ENCODE peak calls at places on chromosomes 3 and 15, in six cellular contexts. One of them, this sample, is unnamed.

GRCh38 chr3:154122096-154122911 is 1.1 kb downstream of the ARHGEF26 start:
- DNase-seq in ascending aorta: no peak
- DNase-seq in GM06990: no peak
- DNase-seq in foreskin fibroblast: peak
- DNase-seq in colonic mucosa: no peak
- DNase-seq in tibial artery: peak
- DNase-seq in this sample: no peak

GRCh38 chr3:3906171-3906570 is 106.9 kb downstream of the LRRN1 start:
- DNase-seq in foreskin fibroblast: no peak
- DNase-seq in GM06990: no peak
- DNase-seq in ascending aorta: no peak
- DNase-seq in colonic mucosa: no peak
- DNase-seq in tibial artery: no peak
- DNase-seq in this sample: no peak

GRCh38 chr15:63382966-63383710 is 1.5 kb upstream of the CA12 start:
- DNase-seq in foreskin fibroblast: peak
- DNase-seq in tibial artery: no peak
- DNase-seq in GM06990: no peak
- DNase-seq in ascending aorta: no peak
- DNase-seq in colonic mucosa: no peak
- DNase-seq in this sample: no peak

GRCh38 chr15:66743703-66744536 is 41.9 kb downstream of the SMAD6 start:
- DNase-seq in GM06990: no peak
- DNase-seq in ascending aorta: no peak
- DNase-seq in foreskin fibroblast: peak
- DNase-seq in colonic mucosa: no peak
- DNase-seq in tibial artery: no peak
- DNase-seq in this sample: peak

GRCh38 chr3:48194446-48195071 is 6.3 kb upstream of the CDC25A start:
- DNase-seq in ascending aorta: no peak
- DNase-seq in tibial artery: no peak
- DNase-seq in GM06990: no peak
- DNase-seq in colonic mucosa: peak
- DNase-seq in foreskin fibroblast: peak
- DNase-seq in this sample: peak

GRCh38 chr3:157201648-157202278 is 41.8 kb upstream of the CCNL1 start:
- DNase-seq in foreskin fibroblast: peak
- DNase-seq in ascending aorta: no peak
- DNase-seq in tibial artery: no peak
- DNase-seq in GM06990: no peak
- DNase-seq in colonic mucosa: no peak
- DNase-seq in this sample: peak

GRCh38 chr3:3560566-3561336 is 238.5 kb upstream of the LRRN1 start:
- DNase-seq in tibial artery: no peak
- DNase-seq in foreskin fibroblast: no peak
- DNase-seq in ascending aorta: no peak
- DNase-seq in GM06990: no peak
- DNase-seq in colonic mucosa: no peak
- DNase-seq in this sample: peak

GRCh38 chr3:41933154-41933676 is 28.7 kb downstream of the ULK4 start:
- DNase-seq in colonic mucosa: no peak
- DNase-seq in ascending aorta: no peak
- DNase-seq in foreskin fibroblast: peak
- DNase-seq in tibial artery: no peak
- DNase-seq in GM06990: no peak
- DNase-seq in this sample: peak

GRCh38 chr15:35560258-35560657 is 14.3 kb upstream of the DPH6 start:
- DNase-seq in colonic mucosa: no peak
- DNase-seq in ascending aorta: no peak
- DNase-seq in foreskin fibroblast: no peak
- DNase-seq in GM06990: no peak
- DNase-seq in tibial artery: no peak
- DNase-seq in this sample: no peak

GRCh38 chr3:12785096-12785495 is 11.4 kb upstream of the CAND2 start:
- DNase-seq in foreskin fibroblast: no peak
- DNase-seq in tibial artery: no peak
- DNase-seq in ascending aorta: no peak
- DNase-seq in colonic mucosa: no peak
- DNase-seq in GM06990: no peak
- DNase-seq in this sample: no peak

GRCh38 chr3:57971975-57972374 is 36.2 kb upstream of the FLNB start:
- DNase-seq in colonic mucosa: peak
- DNase-seq in ascending aorta: no peak
- DNase-seq in foreskin fibroblast: no peak
- DNase-seq in tibial artery: no peak
- DNase-seq in GM06990: no peak
- DNase-seq in this sample: no peak

GRCh38 chr15:24880663-24881062 is 74.1 kb upstream of the SNRPN start:
- DNase-seq in foreskin fibroblast: no peak
- DNase-seq in colonic mucosa: no peak
- DNase-seq in ascending aorta: no peak
- DNase-seq in tibial artery: no peak
- DNase-seq in GM06990: no peak
- DNase-seq in this sample: no peak

GRCh38 chr15:24886538-24886937 is 68.2 kb upstream of the SNRPN start:
- DNase-seq in ascending aorta: no peak
- DNase-seq in foreskin fibroblast: no peak
- DNase-seq in tibial artery: no peak
- DNase-seq in GM06990: no peak
- DNase-seq in colonic mucosa: no peak
- DNase-seq in this sample: no peak
- TF ChIP-seq CTCF in ascending aorta: no peak
- TF ChIP-seq CTCF in foreskin fibroblast: no peak
- TF ChIP-seq CTCF in tibial artery: no peak
- TF ChIP-seq CTCF in GM06990: no peak
- TF ChIP-seq CTCF in colonic mucosa: no peak
- TF ChIP-seq CTCF in this sample: no peak

GRCh38 chr3:192862408-192863385 is 55.0 kb downstream of the MB21D2 start:
- DNase-seq in GM06990: no peak
- DNase-seq in foreskin fibroblast: no peak
- DNase-seq in ascending aorta: no peak
- DNase-seq in tibial artery: no peak
- DNase-seq in colonic mucosa: no peak
- DNase-seq in this sample: no peak

GRCh38 chr3:192866804-192867203 is 50.9 kb downstream of the MB21D2 start:
- DNase-seq in tibial artery: no peak
- DNase-seq in GM06990: no peak
- DNase-seq in ascending aorta: no peak
- DNase-seq in colonic mucosa: no peak
- DNase-seq in foreskin fibroblast: no peak
- DNase-seq in this sample: no peak

GRCh38 chr3:192861972-192862371 is 55.7 kb downstream of the MB21D2 start:
- DNase-seq in colonic mucosa: no peak
- DNase-seq in ascending aorta: no peak
- DNase-seq in foreskin fibroblast: no peak
- DNase-seq in GM06990: peak
- DNase-seq in tibial artery: no peak
- DNase-seq in this sample: no peak

GRCh38 chr3:192867645-192868044 is 50.0 kb downstream of the MB21D2 start:
- DNase-seq in colonic mucosa: no peak
- DNase-seq in foreskin fibroblast: no peak
- DNase-seq in tibial artery: no peak
- DNase-seq in GM06990: no peak
- DNase-seq in ascending aorta: no peak
- DNase-seq in this sample: no peak

DNA sequence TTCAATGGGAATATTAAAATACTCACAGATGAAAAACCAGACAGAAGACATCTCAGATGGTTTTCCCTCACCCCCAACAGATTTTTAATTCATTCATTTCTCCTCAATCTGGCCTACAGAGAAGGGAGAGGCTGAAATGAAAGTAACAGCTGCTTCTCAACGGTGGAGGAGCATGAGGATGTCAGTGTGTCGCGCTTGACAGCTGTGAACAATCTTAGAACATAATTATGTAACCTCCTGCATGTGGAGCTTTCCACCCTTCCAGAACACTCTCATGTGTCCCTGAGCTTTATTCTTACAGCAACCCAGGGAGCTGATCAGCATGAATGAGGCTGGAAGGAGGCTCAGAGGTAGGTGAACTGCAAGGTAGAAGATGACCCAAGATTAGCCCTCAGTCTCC is 52.7 kb downstream of the MB21D2 start:
- DNase-seq in foreskin fibroblast: peak
- DNase-seq in GM06990: peak
- DNase-seq in colonic mucosa: no peak
- DNase-seq in tibial artery: no peak
- DNase-seq in ascending aorta: no peak
- DNase-seq in this sample: peak
- H3K4me3 ChIP-seq in foreskin fibroblast: no peak
- H3K4me3 ChIP-seq in GM06990: peak
- H3K4me3 ChIP-seq in colonic mucosa: no peak
- H3K4me3 ChIP-seq in tibial artery: no peak
- H3K4me3 ChIP-seq in ascending aorta: no peak
- H3K4me3 ChIP-seq in this sample: no peak

GRCh38 chr3:109923431-109923830 is 586.1 kb upstream of the DPPA4 start:
- DNase-seq in ascending aorta: no peak
- DNase-seq in colonic mucosa: no peak
- DNase-seq in foreskin fibroblast: no peak
- DNase-seq in tibial artery: no peak
- DNase-seq in GM06990: no peak
- DNase-seq in this sample: peak

GRCh38 chr3:109924196-109924595 is 586.9 kb upstream of the DPPA4 start:
- DNase-seq in tibial artery: no peak
- DNase-seq in colonic mucosa: no peak
- DNase-seq in GM06990: no peak
- DNase-seq in ascending aorta: no peak
- DNase-seq in foreskin fibroblast: peak
- DNase-seq in this sample: no peak

GRCh38 chr3:109927161-109927560 is 589.8 kb upstream of the DPPA4 start:
- DNase-seq in tibial artery: no peak
- DNase-seq in ascending aorta: no peak
- DNase-seq in colonic mucosa: no peak
- DNase-seq in GM06990: no peak
- DNase-seq in foreskin fibroblast: peak
- DNase-seq in this sample: peak

GRCh38 chr3:109927726-109928125 is 590.4 kb upstream of the DPPA4 start:
- DNase-seq in GM06990: no peak
- DNase-seq in tibial artery: no peak
- DNase-seq in colonic mucosa: no peak
- DNase-seq in foreskin fibroblast: peak
- DNase-seq in ascending aorta: no peak
- DNase-seq in this sample: no peak

GRCh38 chr3:109926376-109926775 is 589.0 kb upstream of the DPPA4 start:
- DNase-seq in foreskin fibroblast: no peak
- DNase-seq in tibial artery: no peak
- DNase-seq in GM06990: no peak
- DNase-seq in colonic mucosa: no peak
- DNase-seq in ascending aorta: no peak
- DNase-seq in this sample: no peak
- TF ChIP-seq CTCF in foreskin fibroblast: no peak
- TF ChIP-seq CTCF in tibial artery: no peak
- TF ChIP-seq CTCF in GM06990: no peak
- TF ChIP-seq CTCF in colonic mucosa: no peak
- TF ChIP-seq CTCF in ascending aorta: no peak
- TF ChIP-seq CTCF in this sample: no peak

DNA sequence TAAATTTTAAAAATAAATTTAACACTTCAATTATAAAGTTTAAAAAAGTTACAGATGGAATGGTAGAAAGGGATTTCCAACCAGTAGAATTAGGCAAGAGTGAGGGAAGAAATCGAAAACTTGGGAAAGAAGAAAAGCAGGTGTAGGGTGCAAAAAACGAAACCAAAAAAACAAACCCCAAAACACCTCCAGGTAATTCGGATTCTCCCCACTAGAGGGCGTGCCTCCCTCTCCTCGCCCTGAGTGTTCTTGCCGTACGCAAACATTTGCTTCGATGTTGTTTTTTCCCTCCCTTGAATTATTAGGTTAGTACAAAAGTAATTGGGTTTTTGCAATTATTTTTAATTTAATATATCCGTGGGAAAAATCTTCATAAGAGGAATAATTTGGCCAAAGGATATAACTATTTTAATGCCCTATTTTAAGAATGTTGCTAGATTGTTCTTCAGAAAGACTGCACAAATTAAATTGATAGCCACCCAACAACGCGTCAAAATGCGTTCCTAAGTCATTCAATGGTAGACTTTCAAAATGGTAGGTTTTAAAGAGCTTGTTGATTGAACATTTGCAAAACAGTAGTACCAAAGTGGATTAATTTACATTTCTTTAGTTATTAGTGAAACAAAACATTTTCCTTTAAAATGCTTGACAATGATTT is 63.7 kb downstream of the SLC30A4 start:
- DNase-seq in ascending aorta: no peak
- DNase-seq in colonic mucosa: peak
- DNase-seq in tibial artery: peak
- DNase-seq in GM06990: no peak
- DNase-seq in foreskin fibroblast: peak
- DNase-seq in this sample: peak
- H3K4me3 ChIP-seq in ascending aorta: peak
- H3K4me3 ChIP-seq in colonic mucosa: peak
- H3K4me3 ChIP-seq in tibial artery: peak
- H3K4me3 ChIP-seq in GM06990: peak
- H3K4me3 ChIP-seq in foreskin fibroblast: peak
- H3K4me3 ChIP-seq in this sample: peak

GRCh38 chr3:52892625-52893311 is 4.6 kb downstream of the STIMATE start:
- DNase-seq in tibial artery: no peak
- DNase-seq in ascending aorta: no peak
- DNase-seq in colonic mucosa: no peak
- DNase-seq in GM06990: peak
- DNase-seq in foreskin fibroblast: peak
- DNase-seq in this sample: peak
- TF ChIP-seq CTCF in tibial artery: peak
- TF ChIP-seq CTCF in ascending aorta: no peak
- TF ChIP-seq CTCF in colonic mucosa: no peak
- TF ChIP-seq CTCF in GM06990: peak
- TF ChIP-seq CTCF in foreskin fibroblast: no peak
- TF ChIP-seq CTCF in this sample: peak

This sample was measured in fibroblast of villous mesenchyme.